ENCODE peak calls at places on chromosome 20, in seven cellular contexts. S is NCI-H1048; Y is stimulated activated CD8-positive, alpha-beta memory T cell treated with anti-CD3 and anti-CD28 coated beads, Interleukin-15, amount 100 ng/mL, for 24 hours; M is naive thymus-derived CD4-positive, alpha-beta T cell; N is CD8-positive, alpha-beta memory T cell; B is small intestine; D is OCI-LY7. I is an unnamed sample.

GRCh38 chr20:37640600-37641561 is 52.9 kb upstream of the CTNNBL1 start:
- DNase-seq in D (no peak), M (no peak), B (no peak), S (no peak), N (no peak), Y (no peak), I (no peak)

GRCh38 chr20:4341804-4342560 is 326.6 kb upstream of the RNF24 start:
- DNase-seq in D (no peak), M (no peak), S (no peak), Y (no peak), N (no peak), B (no peak), I (no peak)

GRCh38 chr20:1327241-1327653 is 1.7 kb downstream of the SDCBP2 start:
- DNase-seq in M (no peak), S (no peak), N (no peak), B (peak; percentile 81), D (no peak), Y (no peak), I (no peak)

GRCh38 chr20:50826121-50826520 is 31.3 kb downstream of the BCAS4 start:
- DNase-seq in N (no peak), D (no peak), B (no peak), Y (no peak), M (no peak), S (no peak), I (no peak)

GRCh38 chr20:1212607-1213396 is 9.5 kb downstream of the C20orf202 start:
- DNase-seq in M (peak; percentile 72), Y (no peak), S (peak; percentile 23), N (peak; percentile 62), D (peak; percentile 56), B (peak; percentile 83), I (no peak)

GRCh38 chr20:19335916-19336315 is 123.5 kb downstream of the SLC24A3 start:
- DNase-seq in S (no peak), N (no peak), D (no peak), Y (no peak), M (no peak), B (no peak), I (no peak)

GRCh38 chr20:23889775-23890187 is 10.2 kb upstream of the CST5 start:
- DNase-seq in S (no peak), M (peak; percentile 70), Y (peak; percentile 29), B (peak; percentile 26), N (peak; percentile 72), D (peak; percentile 37), I (peak; percentile 47)

GRCh38 chr20:37524859-37525708 is 2.6 kb downstream of the BLCAP start:
- DNase-seq in Y (no peak), D (no peak), N (no peak), B (peak; percentile 67), S (no peak), M (no peak), I (peak; percentile 50)

GRCh38 chr20:36579996-36580545 is 6.7 kb downstream of the TGIF2 start:
- DNase-seq in M (no peak), S (no peak), D (no peak), N (no peak), Y (no peak), B (no peak), I (no peak)

GRCh38 chr20:53834044-53834442 is 236.4 kb downstream of the BCAS1 start:
- DNase-seq in N (no peak), B (no peak), D (peak; percentile 69), M (no peak), Y (no peak), S (no peak), I (no peak)

GRCh38 chr20:33016581-33017109 is 9.1 kb downstream of the BPIFB2 start:
- DNase-seq in M (no peak), S (no peak), D (no peak), Y (no peak), B (no peak), N (no peak), I (no peak)

GRCh38 chr20:49207071-49207470 is 12.1 kb upstream of the DDX27 start:
- DNase-seq in D (no peak), S (no peak), Y (no peak), N (no peak), M (no peak), B (no peak), I (no peak)

GRCh38 chr20:16125810-16126209 is 447.4 kb downstream of the KIF16B start:
- DNase-seq in S (no peak), M (no peak), Y (no peak), D (no peak), B (no peak), N (no peak), I (no peak)

GRCh38 chr20:39294137-39294725 is 332.1 kb downstream of the DHX35 start:
- DNase-seq in Y (no peak), M (no peak), N (no peak), B (no peak), D (no peak), S (no peak), I (no peak)

GRCh38 chr20:38315290-38315966 is 11.5 kb downstream of the BPI start:
- DNase-seq in S (no peak), D (no peak), B (no peak), N (no peak), M (no peak), Y (no peak), I (no peak)

GRCh38 chr20:18545566-18545965 is 21.7 kb upstream of the SMIM26 start:
- DNase-seq in B (no peak), N (no peak), Y (no peak), M (no peak), D (no peak), S (no peak), I (no peak)

GRCh38 chr20:47854687-47855212 is 69.5 kb upstream of the SULF2 start:
- DNase-seq in M (no peak), Y (no peak), B (peak; percentile 21), N (no peak), S (no peak), D (peak; percentile 66), I (no peak)

GRCh38 chr20:50304883-50305635 is 114.4 kb downstream of the CEBPB start:
- DNase-seq in M (no peak), B (no peak), S (no peak), Y (no peak), N (no peak), D (no peak), I (no peak)

GRCh38 chr20:53707341-53708102 is 113.9 kb upstream of the ZNF217 start:
- DNase-seq in S (no peak), M (no peak), D (peak; percentile 33), N (no peak), B (no peak), Y (no peak), I (no peak)

GRCh38 chr20:19860742-19861141 is 102.7 kb downstream of the RIN2 start:
- DNase-seq in M (no peak), D (no peak), Y (no peak), B (peak; percentile 91), N (no peak), S (no peak), I (no peak)

GRCh38 chr20:3398681-3399252 is 8.7 kb downstream of the DNAAF9 start:
- DNase-seq in M (no peak), D (no peak), N (no peak), Y (no peak), B (no peak), S (no peak), I (no peak)

I was measured in NK-92 treated with Interleukin-12 subunit alpha and Interleukin-12 subunit beta, amount 100 ng/mL, for 24 hours.